ENCODE peak calls at places on chromosomes 1 and 21, in seven cellular contexts. One of them, this sample, is unnamed. For H3K36me3 and H3K4me1, the result is how much of the 10 kb centered on the place peaks cover.

GRCh38 chr1:16142383-16142995 is 13.4 kb downstream of the EPHA2 start:
- DNase-seq in iPS DF 6.9: no peak
- DNase-seq in GM23338: no peak
- DNase-seq in lung: no peak
- DNase-seq in tibial nerve: no peak
- DNase-seq in mucosa of descending colon: no peak
- DNase-seq in body of pancreas: no peak
- DNase-seq in this sample: no peak

GRCh38 chr21:42807938-42808613 is 71.3 kb downstream of the WDR4 start:
- DNase-seq in iPS DF 6.9: no peak
- DNase-seq in GM23338: no peak
- DNase-seq in lung: no peak
- DNase-seq in tibial nerve: no peak
- DNase-seq in mucosa of descending colon: no peak
- DNase-seq in body of pancreas: no peak
- DNase-seq in this sample: no peak

GRCh38 chr21:35294231-35294898 is 245.3 kb upstream of the RUNX1 start:
- DNase-seq in iPS DF 6.9: no peak
- DNase-seq in GM23338: peak
- DNase-seq in lung: no peak
- DNase-seq in tibial nerve: no peak
- DNase-seq in mucosa of descending colon: peak
- DNase-seq in body of pancreas: peak
- DNase-seq in this sample: no peak

GRCh38 chr1:99599678-99600175 is 46.2 kb upstream of the PALMD start:
- DNase-seq in iPS DF 6.9: no peak
- DNase-seq in GM23338: no peak
- DNase-seq in lung: peak
- DNase-seq in tibial nerve: no peak
- DNase-seq in mucosa of descending colon: no peak
- DNase-seq in body of pancreas: no peak
- DNase-seq in this sample: no peak

GRCh38 chr1:238063454-238063853 is 172.7 kb upstream of the ZP4 start:
- DNase-seq in iPS DF 6.9: no peak
- DNase-seq in GM23338: no peak
- DNase-seq in lung: no peak
- DNase-seq in tibial nerve: no peak
- DNase-seq in mucosa of descending colon: no peak
- DNase-seq in body of pancreas: peak
- DNase-seq in this sample: no peak

GRCh38 chr1:172326171-172326570 is 94.3 kb upstream of the C1orf105 start:
- DNase-seq in iPS DF 6.9: no peak
- DNase-seq in GM23338: no peak
- DNase-seq in lung: no peak
- DNase-seq in tibial nerve: no peak
- DNase-seq in mucosa of descending colon: no peak
- DNase-seq in body of pancreas: no peak
- DNase-seq in this sample: no peak

GRCh38 chr1:16606106-16606505 is 7.3 kb downstream of the NBPF1 start:
- DNase-seq in iPS DF 6.9: no peak
- DNase-seq in GM23338: no peak
- DNase-seq in lung: peak
- DNase-seq in tibial nerve: no peak
- DNase-seq in mucosa of descending colon: no peak
- DNase-seq in body of pancreas: no peak
- DNase-seq in this sample: no peak

GRCh38 chr1:12019858-12020509 is 686 bp downstream of the MIIP start:
- DNase-seq in iPS DF 6.9: no peak
- DNase-seq in GM23338: peak
- DNase-seq in lung: peak
- DNase-seq in tibial nerve: no peak
- DNase-seq in mucosa of descending colon: no peak
- DNase-seq in body of pancreas: no peak
- DNase-seq in this sample: no peak

GRCh38 chr1:181061891-181062777 is 26.4 kb upstream of the IER5 start:
- DNase-seq in iPS DF 6.9: no peak
- DNase-seq in GM23338: no peak
- DNase-seq in lung: no peak
- DNase-seq in tibial nerve: peak
- DNase-seq in mucosa of descending colon: peak
- DNase-seq in body of pancreas: no peak
- DNase-seq in this sample: no peak

GRCh38 chr1:72062584-72062983 is 219.8 kb downstream of the NEGR1 start:
- DNase-seq in iPS DF 6.9: no peak
- DNase-seq in GM23338: no peak
- DNase-seq in lung: no peak
- DNase-seq in tibial nerve: no peak
- DNase-seq in mucosa of descending colon: no peak
- DNase-seq in body of pancreas: no peak
- DNase-seq in this sample: no peak

GRCh38 chr1:101757985-101758384 is 238.7 kb downstream of the OLFM3 start:
- DNase-seq in iPS DF 6.9: no peak
- DNase-seq in GM23338: no peak
- DNase-seq in lung: no peak
- DNase-seq in tibial nerve: no peak
- DNase-seq in mucosa of descending colon: no peak
- DNase-seq in body of pancreas: no peak
- DNase-seq in this sample: no peak

GRCh38 chr1:45518910-45519309 is 2.8 kb downstream of the PRDX1 start:
- DNase-seq in iPS DF 6.9: no peak
- DNase-seq in GM23338: no peak
- DNase-seq in lung: no peak
- DNase-seq in tibial nerve: no peak
- DNase-seq in mucosa of descending colon: no peak
- DNase-seq in body of pancreas: no peak
- DNase-seq in this sample: no peak

GRCh38 chr1:226738421-226738994 is 574 bp downstream of the ITPKB start:
- DNase-seq in iPS DF 6.9: no peak
- DNase-seq in GM23338: peak
- DNase-seq in lung: peak
- DNase-seq in tibial nerve: no peak
- DNase-seq in mucosa of descending colon: peak
- DNase-seq in body of pancreas: peak
- DNase-seq in this sample: no peak

GRCh38 chr1:241551759-241552638 is 19.8 kb downstream of the KMO start:
- DNase-seq in iPS DF 6.9: no peak
- DNase-seq in GM23338: no peak
- DNase-seq in lung: peak
- DNase-seq in tibial nerve: peak
- DNase-seq in mucosa of descending colon: no peak
- DNase-seq in body of pancreas: no peak
- DNase-seq in this sample: peak

GRCh38 chr1:163022129-163022528 is 47.0 kb upstream of the RGS4 start:
- DNase-seq in iPS DF 6.9: no peak
- DNase-seq in GM23338: no peak
- DNase-seq in lung: no peak
- DNase-seq in tibial nerve: no peak
- DNase-seq in mucosa of descending colon: no peak
- DNase-seq in body of pancreas: no peak
- DNase-seq in this sample: no peak

GRCh38 chr1:198245379-198245778 is 88.6 kb downstream of the NEK7 start:
- DNase-seq in iPS DF 6.9: no peak
- DNase-seq in GM23338: no peak
- DNase-seq in lung: no peak
- DNase-seq in tibial nerve: no peak
- DNase-seq in mucosa of descending colon: no peak
- DNase-seq in body of pancreas: peak
- DNase-seq in this sample: no peak

GRCh38 chr1:228510101-228510850 is 23.1 kb downstream of the RNF187 start:
- DNase-seq in iPS DF 6.9: no peak
- DNase-seq in GM23338: no peak
- DNase-seq in lung: no peak
- DNase-seq in tibial nerve: no peak
- DNase-seq in mucosa of descending colon: no peak
- DNase-seq in body of pancreas: no peak
- DNase-seq in this sample: no peak

GRCh38 chr1:236307437-236307836 is 25.7 kb upstream of the ERO1B start:
- DNase-seq in iPS DF 6.9: no peak
- DNase-seq in GM23338: no peak
- DNase-seq in lung: no peak
- DNase-seq in tibial nerve: no peak
- DNase-seq in mucosa of descending colon: no peak
- DNase-seq in body of pancreas: no peak
- DNase-seq in this sample: no peak

GRCh38 chr1:236313412-236313811 is 31.7 kb upstream of the ERO1B start:
- DNase-seq in iPS DF 6.9: no peak
- DNase-seq in GM23338: no peak
- DNase-seq in lung: no peak
- DNase-seq in tibial nerve: no peak
- DNase-seq in mucosa of descending colon: no peak
- DNase-seq in body of pancreas: no peak
- DNase-seq in this sample: no peak

GRCh38 chr1:236311040-236311439 is 29.3 kb upstream of the ERO1B start:
- DNase-seq in iPS DF 6.9: no peak
- DNase-seq in GM23338: no peak
- DNase-seq in lung: no peak
- DNase-seq in tibial nerve: no peak
- DNase-seq in mucosa of descending colon: no peak
- DNase-seq in body of pancreas: no peak
- DNase-seq in this sample: no peak

GRCh38 chr1:236304682-236305081 is 22.9 kb upstream of the ERO1B start:
- DNase-seq in iPS DF 6.9: no peak
- DNase-seq in GM23338: no peak
- DNase-seq in lung: no peak
- DNase-seq in tibial nerve: no peak
- DNase-seq in mucosa of descending colon: no peak
- DNase-seq in body of pancreas: no peak
- DNase-seq in this sample: no peak

DNA sequence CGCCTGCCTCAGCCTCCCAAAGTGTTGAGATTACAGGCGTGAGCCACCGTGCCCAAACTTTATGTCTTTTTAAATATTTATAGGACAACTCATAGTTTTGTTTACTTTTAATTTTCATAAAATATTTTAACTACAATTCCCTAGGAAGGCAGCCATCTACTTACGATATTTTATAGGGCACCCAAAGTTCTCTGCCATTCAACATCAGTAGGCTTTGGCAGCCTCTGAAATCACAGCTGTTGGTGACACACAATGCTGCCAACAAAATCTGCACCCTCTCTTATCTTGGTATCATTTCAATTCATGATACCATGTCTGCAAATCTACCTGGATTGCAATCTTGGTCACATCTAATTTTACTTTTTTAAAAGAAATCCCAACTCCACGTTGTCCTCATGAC is 27.1 kb upstream of the ERO1B start:
- DNase-seq in iPS DF 6.9: no peak
- DNase-seq in GM23338: no peak
- DNase-seq in lung: no peak
- DNase-seq in tibial nerve: no peak
- DNase-seq in mucosa of descending colon: no peak
- DNase-seq in body of pancreas: no peak
- DNase-seq in this sample: no peak
- H3K36me3 ChIP-seq in iPS DF 6.9: under half
- H3K36me3 ChIP-seq in GM23338: under half
- H3K36me3 ChIP-seq in lung: under half
- H3K36me3 ChIP-seq in tibial nerve: under half
- H3K36me3 ChIP-seq in mucosa of descending colon: under half
- H3K36me3 ChIP-seq in body of pancreas: under half
- H3K36me3 ChIP-seq in this sample: under half

GRCh38 chr21:28410264-28410663 is 582.4 kb downstream of the LTN1 start:
- DNase-seq in iPS DF 6.9: no peak
- DNase-seq in GM23338: no peak
- DNase-seq in lung: no peak
- DNase-seq in tibial nerve: no peak
- DNase-seq in mucosa of descending colon: no peak
- DNase-seq in body of pancreas: no peak
- DNase-seq in this sample: no peak
- H3K4me1 ChIP-seq in iPS DF 6.9: under half
- H3K4me1 ChIP-seq in GM23338: under half
- H3K4me1 ChIP-seq in lung: under half
- H3K4me1 ChIP-seq in tibial nerve: under half
- H3K4me1 ChIP-seq in mucosa of descending colon: under half
- H3K4me1 ChIP-seq in body of pancreas: under half
- H3K4me1 ChIP-seq in this sample: under half

DNA sequence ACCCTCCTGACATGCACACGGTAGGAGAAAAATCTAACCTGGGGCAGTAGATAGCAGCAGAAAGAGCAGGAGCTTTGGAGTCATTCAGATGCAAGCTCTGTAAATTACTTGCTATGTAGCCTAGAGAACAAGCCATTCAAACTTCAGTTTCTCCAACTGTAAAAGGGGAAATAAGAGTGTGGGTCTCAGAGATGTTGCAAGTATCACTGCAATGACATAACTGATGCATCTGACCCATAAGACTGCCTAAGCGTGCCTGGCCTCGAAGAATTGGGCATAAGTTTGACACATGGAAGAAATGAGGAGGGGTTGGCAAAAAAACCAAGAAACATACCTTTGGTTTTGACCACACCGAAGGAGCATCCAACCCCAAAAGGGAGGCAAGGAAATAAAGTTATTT is 5.2 kb downstream of the AK2 start:
- DNase-seq in iPS DF 6.9: no peak
- DNase-seq in GM23338: no peak
- DNase-seq in lung: no peak
- DNase-seq in tibial nerve: no peak
- DNase-seq in mucosa of descending colon: no peak
- DNase-seq in body of pancreas: no peak
- DNase-seq in this sample: no peak
- H3K36me3 ChIP-seq in iPS DF 6.9: under half
- H3K36me3 ChIP-seq in GM23338: under half
- H3K36me3 ChIP-seq in lung: under half
- H3K36me3 ChIP-seq in tibial nerve: under half
- H3K36me3 ChIP-seq in mucosa of descending colon: under half
- H3K36me3 ChIP-seq in body of pancreas: under half
- H3K36me3 ChIP-seq in this sample: under half

DNA sequence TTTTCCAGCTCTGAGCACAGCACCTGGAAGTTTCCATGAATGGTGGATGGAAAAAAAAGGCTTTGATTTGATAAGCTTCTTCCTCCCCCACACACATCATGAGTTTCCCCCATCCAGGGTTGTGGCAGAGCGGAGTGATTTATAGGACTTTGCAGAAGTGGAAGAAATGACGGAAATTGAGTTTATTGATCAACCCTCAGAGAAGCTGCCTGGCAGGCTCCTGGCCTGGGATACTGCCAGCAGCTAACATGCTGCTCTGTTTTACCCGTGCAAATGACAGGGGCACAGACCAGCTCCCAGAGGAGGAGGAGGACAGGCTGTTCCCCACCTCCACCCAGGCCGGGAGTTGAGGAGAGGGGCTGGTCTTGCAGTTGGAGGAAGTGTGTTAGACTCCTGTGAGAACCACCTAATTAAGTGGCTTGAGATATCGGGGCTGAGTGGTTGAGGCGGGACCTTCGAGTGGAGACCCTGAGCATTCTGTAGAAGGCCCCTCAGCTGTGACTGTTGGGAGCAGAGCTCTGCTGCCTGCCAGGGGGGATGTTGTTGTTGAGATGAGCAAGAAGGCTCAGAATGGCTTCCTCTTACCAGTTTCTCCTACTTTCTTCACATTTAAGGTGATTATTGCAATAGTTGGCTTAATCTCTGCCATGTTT is 21.8 kb downstream of the ADORA1 start:
- DNase-seq in iPS DF 6.9: no peak
- DNase-seq in GM23338: no peak
- DNase-seq in lung: no peak
- DNase-seq in tibial nerve: no peak
- DNase-seq in mucosa of descending colon: no peak
- DNase-seq in body of pancreas: peak
- DNase-seq in this sample: no peak
- H3K4me1 ChIP-seq in iPS DF 6.9: under half
- H3K4me1 ChIP-seq in GM23338: half or more
- H3K4me1 ChIP-seq in lung: under half
- H3K4me1 ChIP-seq in tibial nerve: under half
- H3K4me1 ChIP-seq in mucosa of descending colon: under half
- H3K4me1 ChIP-seq in body of pancreas: half or more
- H3K4me1 ChIP-seq in this sample: under half

GRCh38 chr21:40640427-40640826 is 206.5 kb downstream of the DSCAM start:
- DNase-seq in iPS DF 6.9: no peak
- DNase-seq in GM23338: no peak
- DNase-seq in lung: no peak
- DNase-seq in tibial nerve: no peak
- DNase-seq in mucosa of descending colon: no peak
- DNase-seq in body of pancreas: no peak
- DNase-seq in this sample: no peak
- H3K36me3 ChIP-seq in iPS DF 6.9: under half
- H3K36me3 ChIP-seq in GM23338: under half
- H3K36me3 ChIP-seq in lung: under half
- H3K36me3 ChIP-seq in tibial nerve: under half
- H3K36me3 ChIP-seq in mucosa of descending colon: under half
- H3K36me3 ChIP-seq in body of pancreas: under half
- H3K36me3 ChIP-seq in this sample: under half

This sample was measured in thoracic aorta.